ENCODE peak calls at places on chromosome 22, in eight cellular contexts. Q, T, V, Y, P, A, W and Z are unnamed samples. For H3K36me3, the result is how much of the 10 kb centered on the place peaks cover.

GRCh38 chr22:37626144-37626543 is 13.3 kb upstream of the SH3BP1 start:
- DNase-seq in Y (peak), V (no peak), W (peak), Q (no peak), T (peak), A (peak), P (no peak), Z (peak)

GRCh38 chr22:37457093-37457893 is 28.9 kb downstream of the MFNG start:
- DNase-seq in T (peak), V (peak), W (peak), P (peak), Y (peak), Q (peak), A (peak), Z (peak)

GRCh38 chr22:18031670-18032454 is 7.5 kb upstream of the MICAL3 start:
- DNase-seq in A (no peak), Y (no peak), Q (no peak), W (no peak), V (no peak), P (no peak), T (no peak), Z (peak)

GRCh38 chr22:38657248-38657909 is 941 bp downstream of the CBY1 start:
- DNase-seq in W (peak), Y (no peak), P (peak), V (no peak), Q (no peak), A (no peak), T (peak), Z (no peak)

GRCh38 chr22:36334838-36335603 is 52.7 kb downstream of the MYH9 start:
- DNase-seq in V (no peak), P (no peak), Y (no peak), W (no peak), A (no peak), T (no peak), Q (peak), Z (no peak)

GRCh38 chr22:18035740-18036139 is 11.4 kb upstream of the MICAL3 start:
- DNase-seq in V (no peak), Q (peak), Y (peak), T (no peak), P (no peak), W (no peak), A (peak), Z (no peak)

GRCh38 chr22:17751596-17751995 is 22.7 kb downstream of the BID start:
- DNase-seq in T (no peak), P (no peak), A (no peak), V (no peak), W (no peak), Y (no peak), Q (no peak), Z (no peak)

GRCh38 chr22:21082248-21082647 is 36.5 kb downstream of the LRRC74B start:
- DNase-seq in W (no peak), P (no peak), A (no peak), V (no peak), T (no peak), Y (no peak), Q (no peak), Z (no peak)

GRCh38 chr22:26576026-26576680 is 13.8 kb downstream of the TPST2 start:
- DNase-seq in V (peak), Y (no peak), P (no peak), Q (no peak), A (no peak), W (no peak), T (no peak), Z (no peak)

GRCh38 chr22:25081409-25081824 is 118.2 kb upstream of the CRYBB3 start:
- DNase-seq in W (peak), P (no peak), A (no peak), Y (peak), T (no peak), V (peak), Q (no peak), Z (no peak)

GRCh38 chr22:38718414-38718813 is 12.7 kb downstream of the GTPBP1 start:
- DNase-seq in P (no peak), V (peak), W (no peak), A (no peak), Y (peak), T (peak), Q (peak), Z (peak)

GRCh38 chr22:49014227-49015201 is 813.2 kb downstream of the BRD1 start:
- DNase-seq in Y (peak), A (peak), P (no peak), T (no peak), W (peak), V (no peak), Q (peak), Z (no peak)
- TF ChIP-seq POLR2A in Y (no peak), A (no peak), P (no peak), T (no peak), W (no peak), V (no peak), Q (no peak), Z (no peak)

GRCh38 chr22:40997485-40997884 is 46.3 kb downstream of the RBX1 start:
- DNase-seq in T (no peak), Q (no peak), W (no peak), Y (no peak), P (no peak), V (no peak), A (no peak), Z (no peak)

GRCh38 chr22:41000040-41000565 is 48.9 kb downstream of the RBX1 start:
- DNase-seq in W (no peak), T (no peak), P (no peak), A (no peak), Q (no peak), V (no peak), Y (no peak), Z (no peak)

GRCh38 chr22:40991298-40991697 is 40.1 kb downstream of the RBX1 start:
- DNase-seq in W (no peak), P (no peak), V (no peak), T (no peak), A (no peak), Y (no peak), Q (no peak), Z (no peak)

GRCh38 chr22:41000941-41001721 is 50.0 kb downstream of the RBX1 start:
- DNase-seq in P (no peak), V (no peak), A (no peak), Q (no peak), Y (no peak), W (no peak), T (no peak), Z (no peak)

DNA sequence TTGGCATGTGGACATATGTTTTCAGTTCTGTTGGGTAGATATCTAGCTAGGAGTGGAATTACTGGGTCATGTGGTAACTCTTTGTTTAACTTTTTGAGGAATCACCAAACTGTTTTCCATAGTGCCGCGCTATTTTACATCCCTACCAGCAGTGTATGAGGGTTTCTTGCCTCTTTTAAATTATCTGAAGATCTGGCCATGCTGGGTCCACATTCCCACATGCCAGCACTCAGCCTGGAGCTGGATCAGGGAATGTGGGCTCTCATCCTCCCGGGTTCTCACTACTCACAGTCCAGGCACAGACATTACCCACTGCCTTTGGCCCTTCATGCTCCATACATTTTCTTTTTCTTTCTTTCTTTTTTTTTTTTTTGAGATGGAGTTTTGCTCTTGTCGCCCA is 44.6 kb downstream of the RBX1 start:
- DNase-seq in T (no peak), Q (no peak), P (no peak), V (no peak), Y (no peak), A (no peak), W (no peak), Z (no peak)
- H3K36me3 ChIP-seq in T (under half), Q (under half), P (under half), V (under half), Y (under half), A (under half), W (under half), Z (under half)

GRCh38 chr22:20016734-20017621 is at the start of gene ARVCF:
- DNase-seq in V (peak), Y (peak), P (peak), W (peak), A (peak), Q (peak), T (peak), Z (peak)
- TF ChIP-seq CTCF in V (no peak), Y (peak), P (peak), W (no peak), A (peak), Q (peak), T (no peak), Z (peak)

DNA sequence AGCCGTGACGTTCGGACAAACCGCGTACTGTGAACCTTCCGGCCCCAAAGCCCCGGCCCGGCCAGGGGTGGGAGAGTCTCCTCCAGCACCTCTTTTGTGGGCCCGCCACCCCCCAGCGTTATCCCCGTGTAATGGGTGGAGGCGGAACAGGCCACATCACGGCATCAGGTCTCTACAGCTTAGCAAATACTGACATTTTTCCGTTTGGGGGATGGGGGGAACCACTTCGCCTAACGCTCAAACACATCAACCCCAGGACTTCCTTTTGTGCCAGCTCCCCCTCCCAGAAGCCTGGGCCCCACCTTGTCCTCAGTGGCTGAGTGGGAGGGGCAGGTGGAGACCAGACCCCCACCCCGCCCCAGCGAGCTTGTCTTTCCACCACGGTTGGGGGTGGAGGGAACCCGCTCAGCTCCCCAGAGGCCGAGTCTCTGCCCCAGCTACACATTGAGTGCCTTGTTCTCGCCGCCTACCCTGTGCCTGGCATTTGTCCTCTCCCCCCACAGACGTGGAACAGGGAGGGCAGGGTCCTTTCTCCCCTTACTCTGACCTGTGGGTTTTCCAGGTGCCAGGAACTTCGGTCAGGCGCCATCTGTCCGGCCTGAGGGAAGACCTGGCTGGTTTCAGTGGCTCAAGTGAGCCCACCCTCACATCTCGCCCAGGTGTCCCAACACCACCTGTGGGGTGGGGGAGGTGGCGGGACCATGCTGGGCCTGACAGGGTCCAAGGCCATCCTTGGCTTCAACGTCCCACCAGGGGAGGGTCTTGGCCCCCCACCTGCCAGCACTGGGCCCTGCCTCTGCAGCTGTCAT is 29.6 kb downstream of the SBF1 start:
- DNase-seq in Q (no peak), T (no peak), A (no peak), Y (peak), W (no peak), V (no peak), P (peak), Z (no peak)
- TF ChIP-seq POLR2A in Q (no peak), T (no peak), A (no peak), Y (no peak), W (no peak), V (no peak), P (no peak), Z (no peak)

DNA sequence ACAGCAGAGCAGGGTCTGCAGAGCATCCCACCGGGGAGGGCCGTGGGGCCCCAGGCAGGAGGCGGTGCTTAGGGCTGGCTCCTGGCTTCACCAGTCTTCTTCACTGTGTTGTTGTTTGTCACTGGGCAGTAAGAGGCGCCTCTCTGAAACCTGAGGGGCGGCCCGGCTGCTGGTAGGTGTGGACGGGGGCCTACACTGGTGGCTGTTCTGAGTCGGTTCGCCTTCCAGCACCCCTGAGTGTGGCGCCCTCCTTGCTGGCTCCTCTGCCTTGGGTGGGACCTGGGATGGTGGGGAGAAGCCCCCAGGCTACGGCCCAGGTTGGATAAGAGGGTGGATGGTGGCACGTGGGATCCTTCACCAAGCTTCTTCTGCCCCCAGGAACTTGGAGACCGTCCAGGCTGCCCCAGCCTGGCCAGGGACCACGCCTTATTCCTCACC is 10.4 kb upstream of the GRAMD4 start:
- DNase-seq in W (no peak), Q (no peak), V (no peak), P (no peak), Y (no peak), A (no peak), T (no peak), Z (no peak)
- H3K36me3 ChIP-seq in W (under half), Q (under half), V (under half), P (under half), Y (under half), A (under half), T (under half), Z (under half)

GRCh38 chr22:23283591-23284503 is 103.5 kb downstream of the BCR start:
- DNase-seq in A (no peak), Q (no peak), V (no peak), T (no peak), W (peak), P (no peak), Y (no peak), Z (no peak)
- TF ChIP-seq CTCF in A (no peak), Q (no peak), V (no peak), T (no peak), W (no peak), P (no peak), Y (no peak), Z (no peak)